ENCODE peak calls at places on chromosome 11, in five cellular contexts. W is putamen, D is NCI-H1105 treated with DMSO at 0.1 percent for 48 hours, I is GM23248, Z is NCI-H774. P is an unnamed sample.

GRCh38 chr11:70808686-70809375 is 410.5 kb downstream of the CTTN start:
- DNase-seq in W (no peak), D (no peak), I (no peak), Z (no peak), P (no peak)

GRCh38 chr11:46293616-46294015 is 16.2 kb downstream of the CREB3L1 start:
- DNase-seq in W (no peak), D (no peak), I (peak), Z (no peak), P (no peak)

GRCh38 chr11:118161786-118162185 is 9.2 kb upstream of the SCN4B start:
- DNase-seq in W (no peak), D (no peak), I (no peak), Z (no peak), P (no peak)

GRCh38 chr11:6505577-6506240 is 8.6 kb downstream of the DNHD1 start:
- DNase-seq in W (peak), D (peak), I (peak), Z (peak), P (peak)

GRCh38 chr11:45994421-45995341 is 72.2 kb downstream of the LARGE2 start:
- DNase-seq in W (peak), D (no peak), I (peak), Z (no peak), P (no peak)

GRCh38 chr11:91248199-91248807 is 976.3 kb upstream of the FAT3 start:
- DNase-seq in W (peak), D (peak), I (peak), Z (peak), P (peak)

GRCh38 chr11:104917259-104918112 is 19.2 kb upstream of the CASP12 start:
- DNase-seq in W (no peak), D (no peak), I (no peak), Z (no peak), P (no peak)

GRCh38 chr11:126766425-126766824 is 234.1 kb downstream of the KIRREL3 start:
- DNase-seq in W (no peak), D (peak), I (no peak), Z (no peak), P (no peak)

GRCh38 chr11:94737171-94737611 is 31.0 kb upstream of the AMOTL1 start:
- DNase-seq in W (no peak), D (no peak), I (peak), Z (no peak), P (no peak)

GRCh38 chr11:69995697-69996096 is 82.4 kb upstream of the ANO1 start:
- DNase-seq in W (no peak), D (no peak), I (no peak), Z (no peak), P (no peak)